ENCODE peak calls at places on chromosomes 4 and X, in eight cellular contexts. One of them, this sample, is unnamed.

GRCh38 chr4:123233409-123233808 is 163.2 kb upstream of the SPRY1 start:
- DNase-seq in activated CD4-positive, alpha-beta T cell treated with anti-CD3 and anti-CD28 coated beads, Interleukin-2, amount 10 ng/mL, durations not matched to agents 7 days and 5 days: no peak
- DNase-seq in activated CD8-positive, alpha-beta memory T cell treated with anti-CD3 and anti-CD28 coated beads, Interleukin-2, amount 50 U/mL, for 48 hours: no peak
- DNase-seq in naive B cell: no peak
- DNase-seq in activated T-cell treated with anti-CD3 and anti-CD28 coated beads for 24 hours: no peak
- DNase-seq in GM04504: no peak
- DNase-seq in ACHN: no peak
- DNase-seq in OCI-LY7: no peak
- DNase-seq in this sample: no peak

GRCh38 chr4:55851885-55852284 is 1.6 kb upstream of the EXOC1 start:
- DNase-seq in activated CD4-positive, alpha-beta T cell treated with anti-CD3 and anti-CD28 coated beads, Interleukin-2, amount 10 ng/mL, durations not matched to agents 7 days and 5 days: peak; percentile 29
- DNase-seq in activated CD8-positive, alpha-beta memory T cell treated with anti-CD3 and anti-CD28 coated beads, Interleukin-2, amount 50 U/mL, for 48 hours: no peak
- DNase-seq in naive B cell: no peak
- DNase-seq in activated T-cell treated with anti-CD3 and anti-CD28 coated beads for 24 hours: no peak
- DNase-seq in GM04504: no peak
- DNase-seq in ACHN: no peak
- DNase-seq in OCI-LY7: no peak
- DNase-seq in this sample: no peak

GRCh38 chr4:1797861-1798529 is 4.9 kb downstream of the FGFR3 start:
- DNase-seq in activated CD4-positive, alpha-beta T cell treated with anti-CD3 and anti-CD28 coated beads, Interleukin-2, amount 10 ng/mL, durations not matched to agents 7 days and 5 days: no peak
- DNase-seq in activated CD8-positive, alpha-beta memory T cell treated with anti-CD3 and anti-CD28 coated beads, Interleukin-2, amount 50 U/mL, for 48 hours: no peak
- DNase-seq in naive B cell: no peak
- DNase-seq in activated T-cell treated with anti-CD3 and anti-CD28 coated beads for 24 hours: no peak
- DNase-seq in GM04504: no peak
- DNase-seq in ACHN: no peak
- DNase-seq in OCI-LY7: no peak
- DNase-seq in this sample: no peak

GRCh38 chr4:133390198-133390855 is 241.2 kb downstream of the PCDH10 start:
- DNase-seq in activated CD4-positive, alpha-beta T cell treated with anti-CD3 and anti-CD28 coated beads, Interleukin-2, amount 10 ng/mL, durations not matched to agents 7 days and 5 days: no peak
- DNase-seq in activated CD8-positive, alpha-beta memory T cell treated with anti-CD3 and anti-CD28 coated beads, Interleukin-2, amount 50 U/mL, for 48 hours: no peak
- DNase-seq in naive B cell: no peak
- DNase-seq in activated T-cell treated with anti-CD3 and anti-CD28 coated beads for 24 hours: no peak
- DNase-seq in GM04504: no peak
- DNase-seq in ACHN: no peak
- DNase-seq in OCI-LY7: no peak
- DNase-seq in this sample: no peak

GRCh38 chr4:138707746-138708145 is 307.8 kb upstream of the NOCT start:
- DNase-seq in activated CD4-positive, alpha-beta T cell treated with anti-CD3 and anti-CD28 coated beads, Interleukin-2, amount 10 ng/mL, durations not matched to agents 7 days and 5 days: no peak
- DNase-seq in activated CD8-positive, alpha-beta memory T cell treated with anti-CD3 and anti-CD28 coated beads, Interleukin-2, amount 50 U/mL, for 48 hours: no peak
- DNase-seq in naive B cell: no peak
- DNase-seq in activated T-cell treated with anti-CD3 and anti-CD28 coated beads for 24 hours: no peak
- DNase-seq in GM04504: no peak
- DNase-seq in ACHN: no peak
- DNase-seq in OCI-LY7: no peak
- DNase-seq in this sample: no peak

GRCh38 chr4:150888217-150888616 is 126.9 kb downstream of the LRBA start:
- DNase-seq in activated CD4-positive, alpha-beta T cell treated with anti-CD3 and anti-CD28 coated beads, Interleukin-2, amount 10 ng/mL, durations not matched to agents 7 days and 5 days: no peak
- DNase-seq in activated CD8-positive, alpha-beta memory T cell treated with anti-CD3 and anti-CD28 coated beads, Interleukin-2, amount 50 U/mL, for 48 hours: no peak
- DNase-seq in naive B cell: no peak
- DNase-seq in activated T-cell treated with anti-CD3 and anti-CD28 coated beads for 24 hours: no peak
- DNase-seq in GM04504: no peak
- DNase-seq in ACHN: no peak
- DNase-seq in OCI-LY7: no peak
- DNase-seq in this sample: peak; percentile 9

GRCh38 chrX:85544609-85545008 is 165.1 kb upstream of the POF1B start:
- DNase-seq in activated CD4-positive, alpha-beta T cell treated with anti-CD3 and anti-CD28 coated beads, Interleukin-2, amount 10 ng/mL, durations not matched to agents 7 days and 5 days: no peak
- DNase-seq in activated CD8-positive, alpha-beta memory T cell treated with anti-CD3 and anti-CD28 coated beads, Interleukin-2, amount 50 U/mL, for 48 hours: no peak
- DNase-seq in naive B cell: no peak
- DNase-seq in activated T-cell treated with anti-CD3 and anti-CD28 coated beads for 24 hours: no peak
- DNase-seq in GM04504: peak; percentile 1
- DNase-seq in ACHN: no peak
- DNase-seq in OCI-LY7: no peak
- DNase-seq in this sample: no peak

GRCh38 chr4:10031663-10032590 is 10.6 kb upstream of the SLC2A9 start:
- DNase-seq in activated CD4-positive, alpha-beta T cell treated with anti-CD3 and anti-CD28 coated beads, Interleukin-2, amount 10 ng/mL, durations not matched to agents 7 days and 5 days: no peak
- DNase-seq in activated CD8-positive, alpha-beta memory T cell treated with anti-CD3 and anti-CD28 coated beads, Interleukin-2, amount 50 U/mL, for 48 hours: no peak
- DNase-seq in naive B cell: no peak
- DNase-seq in activated T-cell treated with anti-CD3 and anti-CD28 coated beads for 24 hours: no peak
- DNase-seq in GM04504: no peak
- DNase-seq in ACHN: no peak
- DNase-seq in OCI-LY7: no peak
- DNase-seq in this sample: no peak

GRCh38 chr4:102439835-102440234 is 61.3 kb upstream of the NFKB1 start:
- DNase-seq in activated CD4-positive, alpha-beta T cell treated with anti-CD3 and anti-CD28 coated beads, Interleukin-2, amount 10 ng/mL, durations not matched to agents 7 days and 5 days: no peak
- DNase-seq in activated CD8-positive, alpha-beta memory T cell treated with anti-CD3 and anti-CD28 coated beads, Interleukin-2, amount 50 U/mL, for 48 hours: no peak
- DNase-seq in naive B cell: no peak
- DNase-seq in activated T-cell treated with anti-CD3 and anti-CD28 coated beads for 24 hours: no peak
- DNase-seq in GM04504: peak; percentile 72
- DNase-seq in ACHN: no peak
- DNase-seq in OCI-LY7: no peak
- DNase-seq in this sample: no peak

GRCh38 chrX:104430720-104431119 is 135.3 kb upstream of the IL1RAPL2 start:
- DNase-seq in activated CD4-positive, alpha-beta T cell treated with anti-CD3 and anti-CD28 coated beads, Interleukin-2, amount 10 ng/mL, durations not matched to agents 7 days and 5 days: no peak
- DNase-seq in activated CD8-positive, alpha-beta memory T cell treated with anti-CD3 and anti-CD28 coated beads, Interleukin-2, amount 50 U/mL, for 48 hours: no peak
- DNase-seq in naive B cell: no peak
- DNase-seq in activated T-cell treated with anti-CD3 and anti-CD28 coated beads for 24 hours: no peak
- DNase-seq in GM04504: no peak
- DNase-seq in ACHN: no peak
- DNase-seq in OCI-LY7: no peak
- DNase-seq in this sample: no peak